ENCODE peak calls at places on chromosomes 11 and 22, in seven cellular contexts. E, U, C, T, X, O and M are unnamed samples.

GRCh38 chr11:2714463-2714800 is 14.6 kb upstream of the KCNQ1OT1 start:
- DNase-seq in E (no peak), U (no peak), C (no peak), T (no peak), X (no peak), O (no peak), M (no peak)

GRCh38 chr11:45282070-45282469 is 4.1 kb downstream of the SYT13 start:
- DNase-seq in E (no peak), U (no peak), C (no peak), T (no peak), X (no peak), O (no peak), M (peak; percentile 40)

GRCh38 chr11:124758355-124759267 is 3.5 kb downstream of the ESAM start:
- DNase-seq in E (peak; percentile 79), U (peak; percentile 45), C (peak; percentile 68), T (peak; percentile 70), X (peak; percentile 52), O (peak; percentile 69), M (peak; percentile 91)

GRCh38 chr11:108286369-108286768 is 63.5 kb downstream of the ATM start:
- DNase-seq in E (no peak), U (no peak), C (peak; percentile 12), T (no peak), X (no peak), O (no peak), M (no peak)

GRCh38 chr11:125170406-125171031 is 6.0 kb downstream of the PKNOX2 start:
- DNase-seq in E (no peak), U (no peak), C (no peak), T (peak; percentile 97), X (peak; percentile 97), O (no peak), M (peak; percentile 97)

GRCh38 chr11:64826062-64826461 is 15.7 kb upstream of the MEN1 start:
- DNase-seq in E (no peak), U (no peak), C (no peak), T (no peak), X (no peak), O (no peak), M (no peak)

GRCh38 chr11:130651266-130651855 is 202.9 kb downstream of the ADAMTS15 start:
- DNase-seq in E (no peak), U (no peak), C (no peak), T (no peak), X (no peak), O (no peak), M (no peak)

GRCh38 chr11:36363361-36364272 is 67.5 kb downstream of the PRR5L start:
- DNase-seq in E (peak; percentile 40), U (no peak), C (no peak), T (no peak), X (no peak), O (no peak), M (no peak)

GRCh38 chr11:115080923-115081322 is 402.6 kb downstream of the NXPE2 start:
- DNase-seq in E (no peak), U (no peak), C (no peak), T (no peak), X (no peak), O (no peak), M (no peak)

GRCh38 chr22:35524966-35525686 is 15.5 kb upstream of the RASD2 start:
- DNase-seq in E (no peak), U (no peak), C (no peak), T (no peak), X (no peak), O (no peak), M (no peak)

GRCh38 chr22:36641902-36642640 is 61.5 kb downstream of the CACNG2 start:
- DNase-seq in E (no peak), U (peak; percentile 88), C (no peak), T (peak; percentile 30), X (peak; percentile 37), O (no peak), M (peak; percentile 57)

GRCh38 chr11:71998061-71998460 is 648 bp upstream of the IL18BP start:
- DNase-seq in E (no peak), U (no peak), C (no peak), T (no peak), X (no peak), O (no peak), M (no peak)

GRCh38 chr11:71999360-71999759 is 651 bp downstream of the IL18BP start:
- DNase-seq in E (no peak), U (no peak), C (no peak), T (peak; percentile 70), X (peak; percentile 67), O (no peak), M (no peak)

GRCh38 chr11:71997594-71997993 is 1.1 kb upstream of the IL18BP start:
- DNase-seq in E (no peak), U (no peak), C (no peak), T (no peak), X (no peak), O (no peak), M (no peak)

GRCh38 chr11:71999813-72000590 is 1.3 kb downstream of the IL18BP start:
- DNase-seq in E (no peak), U (no peak), C (no peak), T (no peak), X (no peak), O (no peak), M (no peak)

DNA sequence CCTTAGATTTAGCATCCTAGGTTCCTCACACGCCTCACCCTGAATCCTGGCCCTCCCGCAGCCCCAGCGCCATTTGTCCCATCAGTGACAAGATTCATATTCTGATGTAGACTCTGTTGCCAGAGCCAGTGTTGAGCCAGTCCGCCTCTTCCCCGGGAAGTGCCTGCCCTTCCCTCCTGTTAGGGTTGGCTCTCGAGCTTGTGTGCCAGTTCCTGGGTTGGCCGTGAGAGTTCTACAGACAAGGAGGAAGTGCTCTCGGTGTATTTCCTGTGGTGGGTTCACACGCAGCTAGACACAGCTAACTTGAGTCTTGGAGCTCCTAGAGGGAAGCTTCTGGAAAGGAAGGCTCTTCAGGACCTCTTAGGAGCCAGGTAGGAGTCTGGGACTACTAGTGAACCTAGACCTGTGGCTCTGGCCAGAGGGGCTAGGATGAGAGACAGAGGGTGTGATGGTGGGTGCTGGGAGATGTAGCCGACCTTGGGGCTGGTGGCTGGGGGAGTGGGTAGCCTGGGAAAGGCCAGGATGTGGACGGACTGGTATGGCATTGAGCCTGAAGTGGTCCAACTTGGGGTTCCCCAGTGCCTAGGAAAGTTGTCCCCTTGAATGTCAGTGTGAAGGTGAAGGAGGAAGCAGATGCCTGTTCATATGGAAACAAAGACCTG is at the start of gene IL18BP:
- DNase-seq in E (peak; percentile 51), U (no peak), C (peak; percentile 32), T (no peak), X (no peak), O (no peak), M (no peak)
- H3K4me3 ChIP-seq in E (no peak within 1 kb of the TSS), U (no peak within 1 kb of the TSS), C (peak within 1 kb of the TSS; percentile 64), T (peak within 1 kb of the TSS; percentile 7), X (peak within 1 kb of the TSS; percentile 14), O (peak within 1 kb of the TSS; percentile 51), M (no peak within 1 kb of the TSS)

GRCh38 chr22:26767351-26767970 is 110.1 kb downstream of the MIAT start:
- DNase-seq in E (no peak), U (no peak), C (no peak), T (no peak), X (no peak), O (no peak), M (no peak)

GRCh38 chr22:26768986-26769385 is 111.6 kb downstream of the MIAT start:
- DNase-seq in E (no peak), U (no peak), C (no peak), T (peak; percentile 32), X (no peak), O (no peak), M (peak; percentile 57)

GRCh38 chr22:26770624-26771023 is 113.2 kb downstream of the MIAT start:
- DNase-seq in E (no peak), U (peak; percentile 4), C (no peak), T (peak; percentile 88), X (peak; percentile 57), O (no peak), M (peak; percentile 90)

GRCh38 chr22:26766510-26767350 is 109.3 kb downstream of the MIAT start:
- DNase-seq in E (no peak), U (no peak), C (no peak), T (no peak), X (no peak), O (no peak), M (no peak)

DNA sequence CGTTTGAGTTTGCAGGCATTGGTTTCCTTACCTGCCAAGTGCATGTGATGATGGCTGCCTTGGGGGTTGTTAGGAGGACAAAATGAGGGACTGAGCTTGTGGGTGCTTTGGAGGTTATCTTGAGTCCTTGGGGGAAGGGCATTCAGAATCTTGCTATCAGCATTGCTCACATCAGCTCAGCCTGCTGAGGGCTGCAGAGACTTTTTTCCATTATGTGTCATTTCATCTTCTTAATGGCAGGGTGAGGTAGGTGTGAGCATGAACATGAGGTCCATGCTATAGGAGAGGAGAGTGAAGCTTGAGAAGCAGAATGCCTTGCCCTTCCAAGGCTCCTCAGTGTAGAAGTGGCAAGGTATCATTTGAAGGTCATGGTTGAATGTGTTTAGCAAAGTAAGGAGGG is 112.3 kb downstream of the MIAT start:
- DNase-seq in E (no peak), U (no peak), C (no peak), T (no peak), X (no peak), O (no peak), M (no peak)
- H3K4me3 ChIP-seq in E (no peak overlapping the region), U (no peak overlapping the region), C (no peak overlapping the region), T (no peak overlapping the region), X (no peak overlapping the region), O (no peak overlapping the region), M (no peak overlapping the region)

GRCh38 chr22:39956932-39957664 is 3.1 kb upstream of the TMA7B start:
- DNase-seq in E (peak; percentile 42), U (no peak), C (no peak), T (no peak), X (no peak), O (no peak), M (no peak)

GRCh38 chr22:39952347-39952746 is 7.8 kb upstream of the TMA7B start:
- DNase-seq in E (no peak), U (no peak), C (peak; percentile 60), T (no peak), X (no peak), O (no peak), M (no peak)

GRCh38 chr22:39953101-39953500 is 7.1 kb upstream of the TMA7B start:
- DNase-seq in E (no peak), U (no peak), C (no peak), T (no peak), X (no peak), O (no peak), M (no peak)

GRCh38 chr22:39955675-39956074 is 4.5 kb upstream of the TMA7B start:
- DNase-seq in E (no peak), U (no peak), C (no peak), T (no peak), X (no peak), O (no peak), M (peak; percentile 37)

GRCh38 chr22:39954584-39955055 is 5.6 kb upstream of the TMA7B start:
- DNase-seq in E (no peak), U (peak; percentile 80), C (no peak), T (peak; percentile 92), X (peak; percentile 73), O (no peak), M (peak; percentile 96)
- H3K4me3 ChIP-seq in E (no peak overlapping the region), U (no peak overlapping the region), C (no peak overlapping the region), T (no peak overlapping the region), X (no peak overlapping the region), O (no peak overlapping the region), M (no peak overlapping the region)

DNA sequence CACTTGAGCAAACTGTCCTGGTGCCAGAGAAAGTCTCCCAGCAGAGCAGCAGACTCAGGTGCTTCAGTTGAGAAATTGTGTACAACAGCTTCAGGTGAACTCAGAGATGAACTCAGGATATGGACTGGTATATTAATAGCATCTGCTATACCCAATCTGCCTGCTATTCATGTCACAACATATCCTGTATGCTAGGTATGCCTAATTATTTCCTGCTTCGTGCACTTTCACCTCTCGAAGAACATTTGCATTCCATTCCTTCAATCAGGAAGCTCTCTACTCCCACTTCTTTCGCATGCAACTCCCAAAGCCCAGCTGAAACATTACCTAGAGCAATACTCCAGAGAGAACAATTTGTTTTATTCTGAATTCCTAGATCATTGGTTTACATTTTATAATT is 207.7 kb downstream of the KCNA4 start:
- DNase-seq in E (no peak), U (peak; percentile 60), C (no peak), T (peak; percentile 15), X (no peak), O (no peak), M (peak; percentile 10)
- H3K4me3 ChIP-seq in E (no peak overlapping the region), U (no peak overlapping the region), C (no peak overlapping the region), T (no peak overlapping the region), X (no peak overlapping the region), O (no peak overlapping the region), M (no peak overlapping the region)